ENCODE peak calls at places on chromosomes 12 and 14, in four cellular contexts. M is D341Med, O is uterus, J is astrocyte. F is an unnamed sample.

GRCh38 chr12:28795306-28795705 is 353.8 kb upstream of the FAR2 start:
- DNase-seq in M (no peak), O (no peak), J (peak), F (peak)

GRCh38 chr12:75703131-75703530 is 191.7 kb upstream of the KRR1 start:
- DNase-seq in M (no peak), O (no peak), J (no peak), F (no peak)

GRCh38 chr12:132559652-132560420 is 50.5 kb downstream of the LRCOL1 start:
- DNase-seq in M (peak), O (peak), J (peak), F (peak)

GRCh38 chr14:102749393-102749792 is 27.9 kb upstream of the TRAF3 start:
- DNase-seq in M (no peak), O (no peak), J (no peak), F (no peak)

GRCh38 chr12:124224535-124225110 is 70.3 kb upstream of the RFLNA start:
- DNase-seq in M (no peak), O (no peak), J (no peak), F (no peak)

GRCh38 chr12:101746661-101747060 is 7.4 kb upstream of the SYCP3 start:
- DNase-seq in M (no peak), O (no peak), J (no peak), F (no peak)

GRCh38 chr14:31877333-31877798 is 199.7 kb upstream of the ARHGAP5 start:
- DNase-seq in M (no peak), O (no peak), J (peak), F (no peak)

GRCh38 chr12:102518871-102519270 is 38.5 kb upstream of the IGF1 start:
- DNase-seq in M (no peak), O (no peak), J (no peak), F (no peak)

GRCh38 chr14:74634481-74634880 is 22.4 kb upstream of the LTBP2 start:
- DNase-seq in M (no peak), O (no peak), J (peak), F (no peak)

GRCh38 chr12:58728397-58728796 is 191.9 kb downstream of the LRIG3 start:
- DNase-seq in M (no peak), O (no peak), J (peak), F (no peak)

GRCh38 chr14:58167057-58167456 is 15.0 kb upstream of the ARMH4 start:
- DNase-seq in M (no peak), O (no peak), J (no peak), F (no peak)

GRCh38 chr14:51534623-51535022 is 117.1 kb upstream of the FRMD6 start:
- DNase-seq in M (no peak), O (no peak), J (peak), F (no peak)

F was measured in LoVo.